ENCODE peak calls at places on chromosome 16, in eight cellular contexts. U is GM04504; B is GM04503; S is NCI-H460; Y is CD8-positive, alpha-beta T cell; Z is GM19239; F is T1000; X is stimulated activated CD8-positive, alpha-beta memory T cell treated with anti-CD3 and anti-CD28 coated beads, Interleukin-7, amount 100 ng/mL, for 1 hour. O is an unnamed sample.

GRCh38 chr16:2587891-2588565 is 50.2 kb downstream of the PDPK1 start:
- DNase-seq in U (no peak), B (no peak), S (no peak), Y (no peak), Z (no peak), F (no peak), X (no peak), O (no peak)

GRCh38 chr16:626787-627457 is 3.9 kb upstream of the WFIKKN1 start:
- DNase-seq in U (peak; percentile 91), B (peak; percentile 66), S (peak; percentile 30), Y (no peak), Z (no peak), F (peak; percentile 91), X (no peak), O (no peak)

GRCh38 chr16:55822280-55822810 is 10.6 kb downstream of the CES1 start:
- DNase-seq in U (no peak), B (no peak), S (no peak), Y (no peak), Z (no peak), F (no peak), X (no peak), O (no peak)

GRCh38 chr16:84407588-84408313 is 39.4 kb downstream of the ATP2C2 start:
- DNase-seq in U (no peak), B (no peak), S (no peak), Y (no peak), Z (no peak), F (no peak), X (no peak), O (no peak)

GRCh38 chr16:5496013-5496412 is 398.4 kb upstream of the EEF2KMT start:
- DNase-seq in U (no peak), B (no peak), S (no peak), Y (no peak), Z (no peak), F (no peak), X (no peak), O (no peak)

GRCh38 chr16:82160226-82160625 is 9.8 kb downstream of the MPHOSPH6 start:
- DNase-seq in U (no peak), B (no peak), S (no peak), Y (no peak), Z (no peak), F (no peak), X (no peak), O (no peak)

GRCh38 chr16:88531346-88531745 is 38.9 kb upstream of the ZC3H18 start:
- DNase-seq in U (no peak), B (no peak), S (no peak), Y (no peak), Z (no peak), F (no peak), X (no peak), O (no peak)

GRCh38 chr16:88350922-88351321 is 31.8 kb upstream of the ZNF469 start:
- DNase-seq in U (no peak), B (no peak), S (no peak), Y (no peak), Z (no peak), F (no peak), X (no peak), O (no peak)

GRCh38 chr16:35102780-35103403 is 1643.5 kb downstream of the TP53TG3F start:
- DNase-seq in U (no peak), B (no peak), S (no peak), Y (no peak), Z (no peak), F (no peak), X (no peak), O (no peak)

GRCh38 chr16:50263060-50263909 is 3.1 kb upstream of the ADCY7 start:
- DNase-seq in U (no peak), B (no peak), S (no peak), Y (no peak), Z (no peak), F (no peak), X (no peak), O (no peak)

GRCh38 chr16:67260426-67261063 is 11.8 kb downstream of the SLC9A5 start:
- DNase-seq in U (no peak), B (no peak), S (no peak), Y (no peak), Z (no peak), F (no peak), X (no peak), O (no peak)

GRCh38 chr16:70778901-70779309 is 22.1 kb downstream of the VAC14 start:
- DNase-seq in U (peak; percentile 77), B (no peak), S (peak; percentile 72), Y (no peak), Z (no peak), F (peak; percentile 21), X (no peak), O (no peak)

GRCh38 chr16:11972128-11972527 is 4.4 kb upstream of the SNX29 start:
- DNase-seq in U (no peak), B (no peak), S (no peak), Y (no peak), Z (no peak), F (no peak), X (no peak), O (no peak)

GRCh38 chr16:69286941-69287713 is 24.0 kb upstream of the VPS4A start:
- DNase-seq in U (no peak), B (no peak), S (peak; percentile 41), Y (peak; percentile 43), Z (peak; percentile 22), F (no peak), X (no peak), O (no peak)

GRCh38 chr16:19137621-19138128 is 23.9 kb downstream of the ITPRIPL2 start:
- DNase-seq in U (no peak), B (no peak), S (no peak), Y (no peak), Z (no peak), F (no peak), X (no peak), O (no peak)

GRCh38 chr16:58487566-58488351 is 12.2 kb upstream of the NDRG4 start:
- DNase-seq in U (peak; percentile 42), B (peak; percentile 9), S (peak; percentile 85), Y (peak; percentile 73), Z (peak; percentile 90), F (peak; percentile 31), X (peak; percentile 52), O (peak; percentile 90)

GRCh38 chr16:85421338-85422123 is 191.6 kb upstream of the GSE1 start:
- DNase-seq in U (no peak), B (no peak), S (no peak), Y (no peak), Z (no peak), F (no peak), X (no peak), O (no peak)

GRCh38 chr16:54284319-54284930 is 2.2 kb downstream of the IRX3 start:
- DNase-seq in U (no peak), B (no peak), S (no peak), Y (no peak), Z (no peak), F (no peak), X (no peak), O (no peak)

GRCh38 chr16:89764711-89765201 is 43.4 kb downstream of the ZNF276 start:
- DNase-seq in U (no peak), B (no peak), S (no peak), Y (peak; percentile 54), Z (peak; percentile 83), F (no peak), X (peak; percentile 15), O (peak; percentile 69)

GRCh38 chr16:89023151-89023551 is 46.1 kb upstream of the CBFA2T3 start:
- DNase-seq in U (no peak), B (no peak), S (no peak), Y (no peak), Z (no peak), F (no peak), X (no peak), O (no peak)

GRCh38 chr16:59060212-59060611 is 326.1 kb upstream of the GOT2 start:
- DNase-seq in U (peak; percentile 29), B (peak; percentile 63), S (no peak), Y (no peak), Z (no peak), F (no peak), X (no peak), O (no peak)

GRCh38 chr16:85313541-85314208 is 201.4 kb upstream of the CIBAR2 start:
- DNase-seq in U (no peak), B (no peak), S (no peak), Y (no peak), Z (no peak), F (no peak), X (no peak), O (no peak)

GRCh38 chr16:89574681-89575246 is 794 bp upstream of the CPNE7 start:
- DNase-seq in U (peak; percentile 44), B (no peak), S (peak; percentile 72), Y (peak; percentile 40), Z (peak; percentile 96), F (peak; percentile 67), X (no peak), O (peak; percentile 93)

GRCh38 chr16:71896688-71897368 is 1.5 kb downstream of the IST1 start:
- DNase-seq in U (no peak), B (no peak), S (no peak), Y (no peak), Z (no peak), F (no peak), X (no peak), O (no peak)

GRCh38 chr16:22386976-22387375 is 12.6 kb upstream of the CDR2 start:
- DNase-seq in U (peak; percentile 88), B (peak; percentile 94), S (no peak), Y (no peak), Z (no peak), F (peak; percentile 18), X (no peak), O (no peak)

GRCh38 chr16:53121666-53122065 is 66.9 kb downstream of the CHD9 start:
- DNase-seq in U (no peak), B (no peak), S (no peak), Y (no peak), Z (no peak), F (no peak), X (no peak), O (no peak)

GRCh38 chr16:19114359-19115147 is 789 bp downstream of the ITPRIPL2 start:
- DNase-seq in U (no peak), B (no peak), S (no peak), Y (no peak), Z (no peak), F (peak; percentile 48), X (no peak), O (peak; percentile 43)

GRCh38 chr16:85062303-85062702 is 34.7 kb downstream of the KIAA0513 start:
- DNase-seq in U (no peak), B (no peak), S (no peak), Y (no peak), Z (no peak), F (no peak), X (no peak), O (no peak)

GRCh38 chr16:73034374-73034773 is 13.6 kb downstream of the ZFHX3 start:
- DNase-seq in U (no peak), B (no peak), S (no peak), Y (no peak), Z (peak; percentile 31), F (no peak), X (no peak), O (no peak)

GRCh38 chr16:15835136-15835878 is 21.5 kb downstream of the MYH11 start:
- DNase-seq in U (no peak), B (no peak), S (no peak), Y (no peak), Z (no peak), F (no peak), X (no peak), O (no peak)

GRCh38 chr16:74603848-74604247 is 3.1 kb downstream of the GLG1 start:
- DNase-seq in U (no peak), B (no peak), S (no peak), Y (no peak), Z (no peak), F (no peak), X (no peak), O (no peak)

GRCh38 chr16:8751481-8752311 is 45.7 kb downstream of the TMEM186 start:
- DNase-seq in U (peak; percentile 30), B (peak; percentile 51), S (peak; percentile 51), Y (no peak), Z (no peak), F (no peak), X (no peak), O (no peak)

GRCh38 chr16:3474136-3474779 is 21.0 kb downstream of the C16orf90 start:
- DNase-seq in U (no peak), B (no peak), S (no peak), Y (no peak), Z (no peak), F (no peak), X (no peak), O (no peak)

GRCh38 chr16:12639044-12639443 is 164.6 kb downstream of the CPPED1 start:
- DNase-seq in U (peak; percentile 45), B (peak; percentile 69), S (no peak), Y (no peak), Z (no peak), F (peak; percentile 78), X (no peak), O (no peak)

O was measured in GM12892.